ENCODE peak calls at places on chromosomes 3 and 15, in ten cellular contexts. Y, J, K, I, D, X, W, E, T and P are unnamed samples.

GRCh38 chr15:66777596-66778313 is 75.7 kb downstream of the SMAD6 start:
- DNase-seq in I (no peak), T (no peak), E (no peak), J (no peak), Y (peak), D (peak), X (no peak), W (no peak), K (no peak), P (no peak)

GRCh38 chr3:76943058-76943457 is 96.8 kb upstream of the ROBO2 start:
- DNase-seq in Y (no peak), K (no peak), I (peak), D (no peak), T (no peak), X (no peak), E (no peak), J (no peak), W (no peak), P (no peak)

GRCh38 chr3:38521391-38521987 is 25.3 kb downstream of the EXOG start:
- DNase-seq in X (peak), D (peak), W (peak), I (peak), K (peak), Y (peak), T (peak), E (peak), J (peak), P (peak)

GRCh38 chr3:53009826-53010539 is 35.9 kb downstream of the SFMBT1 start:
- DNase-seq in D (no peak), E (no peak), Y (no peak), J (no peak), K (no peak), I (no peak), W (no peak), T (no peak), X (no peak), P (no peak)

GRCh38 chr3:169809230-169809795 is 3.4 kb upstream of the LRRIQ4 start:
- DNase-seq in D (no peak), E (no peak), I (no peak), X (no peak), W (no peak), J (no peak), K (no peak), T (no peak), Y (no peak), P (no peak)

GRCh38 chr3:9142346-9142745 is 107.1 kb downstream of the SRGAP3 start:
- DNase-seq in I (no peak), X (no peak), T (no peak), D (no peak), E (no peak), J (no peak), Y (peak), K (no peak), W (no peak), P (no peak)

GRCh38 chr3:148366743-148367410 is 330.8 kb upstream of the AGTR1 start:
- DNase-seq in T (no peak), X (peak), J (no peak), E (peak), I (no peak), D (peak), W (peak), K (no peak), Y (peak), P (no peak)

GRCh38 chr15:85598718-85599398 is 195.9 kb downstream of the KLHL25 start:
- DNase-seq in W (no peak), T (no peak), E (no peak), D (no peak), J (no peak), I (no peak), K (no peak), X (no peak), Y (no peak), P (no peak)

GRCh38 chr15:52261498-52262242 is 33.9 kb downstream of the MYO5C start:
- DNase-seq in K (peak), T (peak), E (peak), I (peak), Y (peak), W (peak), X (no peak), D (peak), J (peak), P (peak)

GRCh38 chr3:98259707-98260106 is 4.3 kb upstream of the OR5H6 start:
- DNase-seq in E (no peak), K (no peak), I (peak), Y (no peak), X (peak), J (no peak), D (no peak), T (no peak), W (no peak), P (no peak)

GRCh38 chr15:84969257-84969656 is 12.4 kb upstream of the PDE8A start:
- DNase-seq in J (no peak), E (no peak), T (no peak), K (peak), D (no peak), Y (no peak), X (no peak), I (no peak), W (no peak), P (no peak)